ENCODE peak calls at places on chromosome 21, in five cellular contexts. X, Y, R, F and D are unnamed samples.

GRCh38 chr21:23016617-23017016 is 2018.4 kb downstream of the NCAM2 start:
- DNase-seq in X (no peak), Y (no peak), R (no peak), F (peak), D (peak)

GRCh38 chr21:45873418-45873817 is 108.2 kb upstream of the COL6A1 start:
- DNase-seq in R (no peak), X (no peak), Y (no peak), F (no peak), D (no peak)

GRCh38 chr21:32256873-32257620 is 21.8 kb downstream of the MIS18A start:
- DNase-seq in R (peak), F (peak), X (no peak), Y (peak), D (peak)

GRCh38 chr21:46054447-46054846 is 43.5 kb upstream of the COL6A2 start:
- DNase-seq in Y (peak), X (no peak), F (no peak), R (peak), D (no peak)

GRCh38 chr21:16047857-16048256 is 318.1 kb downstream of the USP25 start:
- DNase-seq in X (no peak), R (peak), Y (no peak), F (no peak), D (peak)

GRCh38 chr21:36845070-36845469 is 121.4 kb downstream of the HLCS start:
- DNase-seq in X (no peak), Y (no peak), F (no peak), R (no peak), D (no peak)

GRCh38 chr21:39715804-39716397 is 29.1 kb upstream of the IGSF5 start:
- DNase-seq in F (peak), R (peak), X (peak), Y (peak), D (peak)

GRCh38 chr21:20802201-20802600 is 196.0 kb upstream of the NCAM2 start:
- DNase-seq in R (no peak), X (no peak), Y (no peak), F (no peak), D (no peak)

GRCh38 chr21:45504021-45504515 is 38.2 kb downstream of the SLC19A1 start:
- DNase-seq in F (peak), X (no peak), Y (no peak), R (no peak), D (no peak)

GRCh38 chr21:44296916-44297315 is 2.9 kb upstream of the PFKL start:
- DNase-seq in Y (no peak), R (no peak), F (no peak), X (no peak), D (no peak)

GRCh38 chr21:44297525-44298290 is 2.1 kb upstream of the PFKL start:
- DNase-seq in Y (peak), X (peak), F (peak), R (peak), D (peak)

GRCh38 chr21:44299458-44300261 is at the start of gene PFKL:
- DNase-seq in Y (peak), X (peak), F (peak), R (peak), D (peak)

GRCh38 chr21:44299085-44299457 is 782 bp upstream of the PFKL start:
- DNase-seq in F (no peak), X (no peak), R (peak), Y (peak), D (peak)

DNA sequence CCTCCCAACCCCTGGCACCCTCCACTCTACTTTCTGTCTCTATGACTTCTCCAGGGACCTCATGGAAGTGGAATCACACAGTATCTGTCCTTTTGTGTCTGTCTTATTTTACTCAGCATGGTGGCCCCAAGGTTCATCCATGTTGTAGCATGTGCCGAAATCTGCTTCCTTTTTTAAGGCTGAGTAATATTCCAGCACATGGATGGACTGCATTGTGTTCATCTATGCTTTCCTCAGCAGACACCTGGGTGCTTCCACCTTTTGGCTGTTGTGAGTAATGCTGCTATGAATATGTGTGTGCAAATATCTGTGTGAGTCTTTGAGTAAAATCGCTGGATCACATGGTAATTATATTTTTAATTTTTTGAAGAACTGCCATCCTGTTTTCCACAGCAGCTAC is 1.6 kb upstream of the PFKL start:
- DNase-seq in R (peak), F (no peak), Y (peak), X (no peak), D (peak)
- TF ChIP-seq CTCF in R (peak), F (no peak), Y (peak), X (no peak), D (peak)

DNA sequence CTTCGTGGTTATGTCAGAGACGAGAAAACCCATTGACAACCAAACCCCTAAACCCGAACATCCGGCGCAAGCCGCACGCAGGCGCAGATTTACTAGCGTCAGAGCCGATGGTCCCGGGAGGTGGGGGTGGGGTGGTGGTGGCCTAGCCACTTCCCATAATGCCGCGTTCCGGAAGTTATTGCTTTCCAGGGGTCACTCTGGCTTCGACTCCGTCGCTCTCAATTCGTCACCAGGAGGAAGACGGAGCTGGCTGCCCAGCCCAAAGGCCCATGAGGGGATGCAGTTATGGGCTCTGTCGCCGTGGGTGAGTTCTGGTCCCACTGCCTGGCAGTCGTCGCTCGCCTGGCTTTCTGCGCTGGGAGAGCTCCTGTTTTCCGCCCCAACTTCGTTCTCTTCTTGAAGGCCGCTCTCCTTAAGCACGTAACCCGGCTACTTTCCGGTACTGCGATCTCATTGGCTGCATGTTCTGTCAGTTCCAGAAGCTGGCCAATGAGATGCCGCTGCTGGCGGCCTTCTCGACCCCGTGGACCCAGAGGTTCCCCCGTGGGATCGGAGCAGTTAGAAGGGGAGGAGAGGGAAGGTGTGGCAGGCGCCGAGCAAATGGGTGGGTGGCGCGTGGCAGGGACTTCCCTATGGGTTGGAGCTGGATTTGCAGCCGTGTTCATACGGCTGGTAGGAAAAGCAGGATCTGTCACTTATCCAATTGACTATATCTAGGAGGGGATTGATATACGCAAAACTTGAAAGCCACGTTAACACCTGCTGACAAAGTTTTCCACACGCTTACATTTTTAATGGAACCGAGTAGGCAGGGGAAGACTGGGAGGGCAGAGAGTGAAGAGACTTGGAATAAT is at the start of gene USP16:
- DNase-seq in Y (peak), R (peak), X (peak), F (peak), D (peak)
- TF ChIP-seq CTCF in Y (no peak), R (peak), X (no peak), F (no peak), D (peak)

GRCh38 chr21:41169258-41169576 is 1.3 kb downstream of the BACE2 start:
- DNase-seq in Y (no peak), X (no peak), F (no peak), R (no peak), D (no peak)

GRCh38 chr21:41166947-41167346 is 1.0 kb upstream of the BACE2 start:
- DNase-seq in Y (no peak), R (no peak), F (no peak), X (no peak), D (no peak)

GRCh38 chr21:41169701-41170100 is 1.7 kb downstream of the BACE2 start:
- DNase-seq in R (no peak), F (no peak), X (no peak), Y (no peak), D (no peak)

GRCh38 chr21:41168391-41169257 is 664 bp downstream of the BACE2 start:
- DNase-seq in X (peak), F (peak), R (peak), Y (peak), D (peak)

DNA sequence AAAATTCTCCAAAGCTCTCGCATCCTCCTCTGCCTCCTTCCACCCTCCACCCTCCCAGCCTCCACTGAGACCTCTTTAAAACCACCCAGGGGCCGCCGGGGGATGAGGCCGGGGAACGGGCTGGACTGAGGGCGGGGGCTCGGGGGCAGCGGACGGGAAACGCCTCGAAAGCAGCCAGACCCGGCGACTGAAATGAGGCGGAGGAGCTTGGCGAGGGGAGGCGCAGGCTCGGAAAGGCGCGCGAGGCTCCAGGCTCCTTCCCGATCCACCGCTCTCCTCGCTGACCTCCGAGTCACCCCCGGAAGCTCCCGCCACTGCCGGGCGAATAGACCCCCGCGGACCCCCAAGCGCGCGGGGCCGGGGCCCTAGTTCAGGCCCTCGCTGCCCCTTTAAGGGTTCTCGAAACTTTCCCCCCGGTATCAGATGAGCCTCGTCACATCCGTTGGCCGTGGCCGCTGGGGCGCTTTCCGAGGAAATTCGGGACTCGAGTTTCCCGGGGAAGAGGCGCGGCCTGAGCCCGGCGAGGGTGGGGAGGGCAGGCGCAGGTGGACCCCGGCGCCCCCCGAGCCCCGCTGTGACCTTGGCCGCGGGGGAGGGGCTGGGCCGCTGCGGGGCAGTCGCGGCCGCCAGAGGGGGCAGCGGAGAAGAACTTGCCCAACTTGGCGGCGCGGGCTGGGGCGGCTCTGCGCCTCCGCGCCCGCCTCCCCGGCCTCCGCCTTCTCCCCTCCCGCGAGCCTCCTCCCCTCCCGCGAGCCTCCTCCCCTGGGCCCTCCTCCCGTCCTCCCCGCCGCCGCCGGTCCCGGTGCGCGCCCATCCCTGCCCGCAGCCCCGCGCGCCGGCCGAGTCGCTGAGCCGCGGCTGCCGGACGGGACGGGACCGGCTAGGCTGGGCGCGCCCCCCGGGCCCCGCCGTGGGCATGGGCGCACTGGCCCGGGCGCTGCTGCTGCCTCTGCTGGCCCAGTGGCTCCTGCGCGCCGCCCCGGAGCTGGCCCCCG is at the start of gene BACE2:
- DNase-seq in F (peak), X (peak), Y (peak), R (peak), D (peak)
- TF ChIP-seq CTCF in F (peak), X (peak), Y (peak), R (peak), D (peak)

GRCh38 chr21:34890258-34890723 is 158.8 kb downstream of the RUNX1 start:
- DNase-seq in Y (no peak), R (no peak), X (no peak), F (no peak), D (no peak)
- TF ChIP-seq CTCF in Y (no peak), R (no peak), X (peak), F (no peak), D (no peak)

GRCh38 chr21:41932576-41933258 is 21.1 kb downstream of the C2CD2 start:
- DNase-seq in F (no peak), Y (peak), R (peak), X (peak), D (peak)

GRCh38 chr21:41929248-41929647 is 24.6 kb downstream of the C2CD2 start:
- DNase-seq in Y (no peak), F (no peak), R (no peak), X (peak), D (no peak)

GRCh38 chr21:41931041-41931451 is 22.8 kb downstream of the C2CD2 start:
- DNase-seq in R (no peak), X (no peak), F (no peak), Y (peak), D (no peak)

GRCh38 chr21:41933259-41934079 is 20.3 kb downstream of the C2CD2 start:
- DNase-seq in Y (peak), F (no peak), X (no peak), R (peak), D (peak)

DNA sequence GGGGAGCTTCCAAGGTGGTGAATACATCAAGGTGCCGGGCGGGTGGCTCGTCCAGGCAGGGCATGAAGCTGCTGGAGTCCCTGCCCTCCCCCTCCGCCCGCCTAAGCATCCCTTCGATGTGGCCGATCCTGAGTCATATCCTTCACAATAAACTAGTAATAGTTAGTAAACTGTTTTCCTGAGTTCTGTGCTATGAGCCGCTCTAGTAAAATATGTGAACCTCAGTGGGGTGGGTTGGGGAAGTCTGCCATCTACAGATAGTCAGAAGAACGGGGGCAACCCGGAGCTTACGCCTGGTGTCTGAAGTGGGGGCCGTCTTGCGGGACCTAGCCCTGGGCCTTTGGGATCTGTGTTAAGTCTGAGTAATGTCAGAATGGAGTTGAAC is 21.6 kb downstream of the C2CD2 start:
- DNase-seq in F (no peak), R (peak), Y (peak), X (peak), D (peak)
- TF ChIP-seq CTCF in F (no peak), R (peak), Y (peak), X (peak), D (peak)

GRCh38 chr21:25243809-25244208 is 363.5 kb downstream of the MRPL39 start:
- DNase-seq in R (no peak), Y (no peak), X (no peak), F (no peak), D (no peak)
- TF ChIP-seq CTCF in R (no peak), Y (no peak), X (no peak), F (no peak), D (no peak)

GRCh38 chr21:41043008-41043407 is 125.0 kb upstream of the BACE2 start:
- DNase-seq in X (no peak), F (no peak), R (no peak), Y (no peak), D (no peak)
- TF ChIP-seq CTCF in X (no peak), F (peak), R (no peak), Y (no peak), D (no peak)

DNA sequence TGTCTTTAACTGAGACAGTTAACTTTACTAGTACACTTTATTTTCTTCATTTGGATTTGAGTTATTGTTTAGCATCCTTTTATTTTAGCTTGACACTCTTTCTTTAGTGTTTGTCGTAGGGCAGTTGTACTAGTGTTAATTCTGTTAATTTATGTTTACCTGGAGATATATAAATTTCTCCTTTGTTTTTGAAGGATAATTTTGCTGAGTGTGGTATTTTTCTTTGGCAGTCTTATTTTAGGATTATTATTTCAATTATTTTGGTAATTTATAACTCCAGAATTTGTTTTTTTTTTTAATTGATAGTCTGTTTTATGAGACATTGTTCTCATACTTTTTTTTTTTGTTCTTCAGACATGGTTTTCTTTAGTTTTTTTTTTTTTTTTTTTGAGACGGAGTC is 73.8 kb upstream of the CHODL start:
- DNase-seq in R (no peak), Y (no peak), X (no peak), F (no peak), D (no peak)
- TF ChIP-seq CTCF in R (no peak), Y (no peak), X (no peak), F (no peak), D (no peak)

GRCh38 chr21:44049606-44050005 is 37.5 kb downstream of the TRAPPC10 start:
- DNase-seq in R (no peak), F (no peak), Y (peak), X (no peak), D (peak)
- TF ChIP-seq CTCF in R (no peak), F (no peak), Y (no peak), X (no peak), D (no peak)

DNA sequence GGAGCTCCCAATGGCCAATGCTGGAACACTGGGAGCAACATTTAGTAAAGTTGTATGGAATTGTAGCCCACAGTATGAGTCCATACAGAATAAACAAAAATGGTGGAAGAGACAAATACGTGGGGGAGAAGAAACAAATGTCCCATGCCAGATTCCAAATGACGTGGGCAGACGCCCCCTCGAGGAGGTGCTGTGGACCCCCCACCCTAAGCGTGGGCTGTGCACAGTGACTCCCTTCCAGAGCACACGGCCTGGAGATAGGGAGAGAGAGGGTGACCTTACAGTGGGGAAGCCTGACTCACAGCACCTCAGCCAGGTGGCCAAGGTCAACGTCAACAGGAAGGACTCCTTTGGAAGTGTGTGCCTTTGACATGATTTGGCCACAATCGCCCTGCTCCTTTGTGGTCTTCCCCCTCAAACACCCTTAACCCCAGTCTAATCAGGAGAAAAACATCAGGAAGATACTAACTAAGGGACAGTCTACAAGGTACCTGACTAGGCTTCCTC is 13.7 kb upstream of the PDE9A start:
- DNase-seq in Y (no peak), F (no peak), R (no peak), X (no peak), D (no peak)
- TF ChIP-seq CTCF in Y (no peak), F (no peak), R (no peak), X (no peak), D (no peak)